ENCODE peak calls at places on chromosomes 5 and 9, in seven cellular contexts. X is NCI-H446 treated with DMSO at 0.1 percent for 48 hours, T is T1000, B is ELF-1, D is EL, G is fibroblast of villous mesenchyme, P is pancreas. O is an unnamed sample.

GRCh38 chr5:98341038-98341710 is 432.3 kb upstream of the RGMB start:
- DNase-seq in X (no peak), T (no peak), B (no peak), D (peak), G (peak), P (no peak), O (peak)

GRCh38 chr5:178777557-178777956 is 47.1 kb upstream of the ZNF354A start:
- DNase-seq in X (no peak), T (no peak), B (no peak), D (no peak), G (no peak), P (no peak), O (no peak)

GRCh38 chr5:153998010-153998409 is 40.7 kb downstream of the FAM114A2 start:
- DNase-seq in X (no peak), T (no peak), B (no peak), D (peak), G (no peak), P (no peak), O (no peak)

GRCh38 chr9:70420267-70421019 is 6.0 kb upstream of the KLF9 start:
- DNase-seq in X (peak), T (no peak), B (peak), D (peak), G (peak), P (peak), O (peak)

GRCh38 chr5:34717426-34718327 is 61.5 kb downstream of the RAI14 start:
- DNase-seq in X (no peak), T (peak), B (peak), D (peak), G (peak), P (no peak), O (peak)

GRCh38 chr5:39219433-39219832 is at the start of gene FYB1:
- DNase-seq in X (no peak), T (peak), B (no peak), D (peak), G (peak), P (no peak), O (no peak)

GRCh38 chr5:160262665-160263064 is 33.4 kb downstream of the FABP6 start:
- DNase-seq in X (no peak), T (no peak), B (no peak), D (no peak), G (peak), P (no peak), O (no peak)

GRCh38 chr5:9447691-9448090 is 98.2 kb downstream of the SEMA5A start:
- DNase-seq in X (no peak), T (no peak), B (no peak), D (peak), G (peak), P (no peak), O (no peak)

GRCh38 chr9:128101231-128101641 is 26.3 kb downstream of the PTGES2 start:
- DNase-seq in X (no peak), T (no peak), B (no peak), D (no peak), G (no peak), P (no peak), O (no peak)

GRCh38 chr5:83430130-83431010 is 41.2 kb upstream of the VCAN start:
- DNase-seq in X (peak), T (peak), B (peak), D (peak), G (peak), P (peak), O (peak)

GRCh38 chr5:14667290-14667689 is 2.8 kb downstream of the OTULIN start:
- DNase-seq in X (no peak), T (no peak), B (no peak), D (no peak), G (no peak), P (no peak), O (no peak)

GRCh38 chr5:67344870-67345269 is 148.3 kb upstream of the CD180 start:
- DNase-seq in X (no peak), T (no peak), B (no peak), D (no peak), G (no peak), P (no peak), O (no peak)

GRCh38 chr9:137148242-137148641 is 9.3 kb downstream of the GRIN1 start:
- DNase-seq in X (no peak), T (no peak), B (no peak), D (no peak), G (no peak), P (no peak), O (no peak)

GRCh38 chr9:80188579-80188978 is 616.8 kb downstream of the TLE4 start:
- DNase-seq in X (no peak), T (no peak), B (no peak), D (no peak), G (no peak), P (no peak), O (no peak)

GRCh38 chr9:110446171-110446570 is 108.5 kb upstream of the TXNDC8 start:
- DNase-seq in X (no peak), T (no peak), B (no peak), D (peak), G (no peak), P (no peak), O (peak)

GRCh38 chr5:7886849-7887460 is 18.0 kb downstream of the MTRR start:
- DNase-seq in X (peak), T (no peak), B (no peak), D (peak), G (peak), P (no peak), O (peak)

GRCh38 chr9:120385606-120386389 is 194.2 kb downstream of the CDK5RAP2 start:
- DNase-seq in X (no peak), T (no peak), B (no peak), D (no peak), G (no peak), P (no peak), O (no peak)

GRCh38 chr5:123209163-123210013 is 120.3 kb downstream of the PRDM6 start:
- DNase-seq in X (no peak), T (peak), B (peak), D (peak), G (peak), P (no peak), O (peak)

GRCh38 chr5:66744040-66744439 is 147.8 kb downstream of the MAST4 start:
- DNase-seq in X (no peak), T (no peak), B (no peak), D (no peak), G (peak), P (no peak), O (peak)

GRCh38 chr5:148834689-148835088 is 8.3 kb downstream of the ADRB2 start:
- DNase-seq in X (no peak), T (no peak), B (no peak), D (no peak), G (no peak), P (no peak), O (no peak)

GRCh38 chr9:136615631-136616306 is 46.9 kb upstream of the EGFL7 start:
- DNase-seq in X (no peak), T (no peak), B (no peak), D (peak), G (no peak), P (no peak), O (peak)

GRCh38 chr5:129591508-129592160 is 131.5 kb downstream of the ADAMTS19 start:
- DNase-seq in X (no peak), T (no peak), B (no peak), D (no peak), G (peak), P (no peak), O (no peak)

GRCh38 chr5:167982-168660 is 23.2 kb upstream of the LRRC14B start:
- DNase-seq in X (no peak), T (peak), B (no peak), D (peak), G (peak), P (no peak), O (peak)

GRCh38 chr9:97591535-97591934 is 41.6 kb downstream of the TSTD2 start:
- DNase-seq in X (no peak), T (no peak), B (no peak), D (no peak), G (no peak), P (no peak), O (no peak)

GRCh38 chr9:123372766-123373446 is 16.9 kb downstream of the CRB2 start:
- DNase-seq in X (no peak), T (no peak), B (no peak), D (no peak), G (no peak), P (no peak), O (no peak)

GRCh38 chr5:95020382-95020781 is 264.5 kb downstream of the MCTP1 start:
- DNase-seq in X (no peak), T (no peak), B (no peak), D (no peak), G (no peak), P (no peak), O (no peak)

GRCh38 chr9:87276851-87277251 is 220.8 kb upstream of the DAPK1 start:
- DNase-seq in X (no peak), T (no peak), B (no peak), D (peak), G (peak), P (no peak), O (peak)

GRCh38 chr9:88897081-88897480 is 94.2 kb upstream of the S1PR3 start:
- DNase-seq in X (no peak), T (no peak), B (no peak), D (no peak), G (no peak), P (no peak), O (no peak)

GRCh38 chr5:179795863-179796833 is 2.4 kb downstream of the LTC4S start:
- DNase-seq in X (peak), T (peak), B (peak), D (peak), G (peak), P (peak), O (peak)

GRCh38 chr5:132303589-132303988 is 9.4 kb downstream of the SLC22A4 start:
- DNase-seq in X (no peak), T (no peak), B (no peak), D (no peak), G (no peak), P (no peak), O (no peak)

GRCh38 chr5:14342306-14342705 is 199.2 kb downstream of the TRIO start:
- DNase-seq in X (no peak), T (no peak), B (no peak), D (peak), G (no peak), P (no peak), O (peak)

O was measured in choroid plexus epithelial cell.